ENCODE peak calls at places on chromosomes 6 and 20, in nine cellular contexts. One of them, this sample, is unnamed.
A peak's percentile ranks its signal among the peaks of the same experiment; 100 is the strongest.

GRCh38 chr20:43536817-43537440 is 21.9 kb upstream of the SGK2 start:
- DNase-seq in cardiac muscle cell: no peak
- DNase-seq in heart right ventricle: no peak
- DNase-seq in left ventricle myocardium inferior: no peak
- DNase-seq in fibroblast of lung: no peak
- DNase-seq in pancreas: no peak
- DNase-seq in mucosa of descending colon: no peak
- DNase-seq in Peyer's patch: no peak
- DNase-seq in HepG2: peak; percentile 90
- DNase-seq in this sample: no peak

GRCh38 chr20:35328689-35329088 is 36.5 kb upstream of the FAM83C start:
- DNase-seq in pancreas: no peak
- DNase-seq in Peyer's patch: no peak
- DNase-seq in heart right ventricle: no peak
- DNase-seq in cardiac muscle cell: no peak
- DNase-seq in mucosa of descending colon: no peak
- DNase-seq in HepG2: no peak
- DNase-seq in fibroblast of lung: no peak
- DNase-seq in left ventricle myocardium inferior: no peak
- DNase-seq in this sample: no peak

GRCh38 chr20:10288954-10289646 is 70.5 kb downstream of the SNAP25 start:
- DNase-seq in mucosa of descending colon: no peak
- DNase-seq in pancreas: no peak
- DNase-seq in HepG2: no peak
- DNase-seq in left ventricle myocardium inferior: no peak
- DNase-seq in fibroblast of lung: no peak
- DNase-seq in heart right ventricle: no peak
- DNase-seq in Peyer's patch: no peak
- DNase-seq in cardiac muscle cell: no peak
- DNase-seq in this sample: no peak

GRCh38 chr20:37907677-37908397 is 4.9 kb downstream of the VSTM2L start:
- DNase-seq in heart right ventricle: no peak
- DNase-seq in fibroblast of lung: no peak
- DNase-seq in HepG2: no peak
- DNase-seq in pancreas: no peak
- DNase-seq in Peyer's patch: no peak
- DNase-seq in left ventricle myocardium inferior: no peak
- DNase-seq in cardiac muscle cell: peak; percentile 73
- DNase-seq in mucosa of descending colon: no peak
- DNase-seq in this sample: peak; percentile 72

GRCh38 chr6:142045380-142046270 is 87.1 kb upstream of the GJE1 start:
- DNase-seq in mucosa of descending colon: no peak
- DNase-seq in HepG2: no peak
- DNase-seq in left ventricle myocardium inferior: no peak
- DNase-seq in pancreas: no peak
- DNase-seq in heart right ventricle: no peak
- DNase-seq in fibroblast of lung: peak; percentile 76
- DNase-seq in cardiac muscle cell: peak; percentile 67
- DNase-seq in Peyer's patch: no peak
- DNase-seq in this sample: peak; percentile 71

GRCh38 chr6:106693343-106693742 is 64.0 kb downstream of the QRSL1 start:
- DNase-seq in mucosa of descending colon: no peak
- DNase-seq in HepG2: no peak
- DNase-seq in left ventricle myocardium inferior: no peak
- DNase-seq in pancreas: no peak
- DNase-seq in fibroblast of lung: no peak
- DNase-seq in heart right ventricle: no peak
- DNase-seq in Peyer's patch: no peak
- DNase-seq in cardiac muscle cell: no peak
- DNase-seq in this sample: no peak

GRCh38 chr20:43975096-43975768 is 60.6 kb downstream of the TOX2 start:
- DNase-seq in cardiac muscle cell: peak; percentile 78
- DNase-seq in mucosa of descending colon: no peak
- DNase-seq in pancreas: no peak
- DNase-seq in HepG2: no peak
- DNase-seq in heart right ventricle: no peak
- DNase-seq in Peyer's patch: no peak
- DNase-seq in fibroblast of lung: peak; percentile 90
- DNase-seq in left ventricle myocardium inferior: no peak
- DNase-seq in this sample: peak; percentile 90

GRCh38 chr20:20003088-20003954 is 13.8 kb upstream of the NAA20 start:
- DNase-seq in HepG2: no peak
- DNase-seq in cardiac muscle cell: peak; percentile 83
- DNase-seq in Peyer's patch: no peak
- DNase-seq in heart right ventricle: peak; percentile 69
- DNase-seq in pancreas: no peak
- DNase-seq in fibroblast of lung: peak; percentile 62
- DNase-seq in mucosa of descending colon: peak; percentile 44
- DNase-seq in left ventricle myocardium inferior: no peak
- DNase-seq in this sample: peak; percentile 75

GRCh38 chr6:48280035-48280434 is 169.0 kb upstream of the PTCHD4 start:
- DNase-seq in pancreas: no peak
- DNase-seq in cardiac muscle cell: no peak
- DNase-seq in fibroblast of lung: no peak
- DNase-seq in left ventricle myocardium inferior: no peak
- DNase-seq in heart right ventricle: no peak
- DNase-seq in mucosa of descending colon: no peak
- DNase-seq in HepG2: no peak
- DNase-seq in Peyer's patch: no peak
- DNase-seq in this sample: no peak

GRCh38 chr20:8476023-8476422 is 344.0 kb downstream of the PLCB1 start:
- DNase-seq in fibroblast of lung: no peak
- DNase-seq in cardiac muscle cell: no peak
- DNase-seq in HepG2: no peak
- DNase-seq in mucosa of descending colon: no peak
- DNase-seq in pancreas: no peak
- DNase-seq in heart right ventricle: no peak
- DNase-seq in left ventricle myocardium inferior: no peak
- DNase-seq in Peyer's patch: no peak
- DNase-seq in this sample: peak; percentile 8

GRCh38 chr6:149867876-149868640 is 3.9 kb upstream of the LRP11 start:
- DNase-seq in heart right ventricle: no peak
- DNase-seq in fibroblast of lung: no peak
- DNase-seq in pancreas: no peak
- DNase-seq in HepG2: peak; percentile 59
- DNase-seq in Peyer's patch: no peak
- DNase-seq in cardiac muscle cell: no peak
- DNase-seq in mucosa of descending colon: no peak
- DNase-seq in left ventricle myocardium inferior: no peak
- DNase-seq in this sample: peak; percentile 57

GRCh38 chr6:119142051-119142450 is 63.6 kb upstream of the FAM184A start:
- DNase-seq in cardiac muscle cell: no peak
- DNase-seq in pancreas: no peak
- DNase-seq in HepG2: no peak
- DNase-seq in fibroblast of lung: no peak
- DNase-seq in mucosa of descending colon: no peak
- DNase-seq in left ventricle myocardium inferior: no peak
- DNase-seq in heart right ventricle: no peak
- DNase-seq in Peyer's patch: no peak
- DNase-seq in this sample: peak; percentile 19

GRCh38 chr6:42269974-42270510 is 52.4 kb upstream of the MRPS10 start:
- DNase-seq in cardiac muscle cell: no peak
- DNase-seq in fibroblast of lung: no peak
- DNase-seq in pancreas: no peak
- DNase-seq in Peyer's patch: no peak
- DNase-seq in HepG2: no peak
- DNase-seq in left ventricle myocardium inferior: no peak
- DNase-seq in heart right ventricle: no peak
- DNase-seq in mucosa of descending colon: no peak
- DNase-seq in this sample: no peak

DNA sequence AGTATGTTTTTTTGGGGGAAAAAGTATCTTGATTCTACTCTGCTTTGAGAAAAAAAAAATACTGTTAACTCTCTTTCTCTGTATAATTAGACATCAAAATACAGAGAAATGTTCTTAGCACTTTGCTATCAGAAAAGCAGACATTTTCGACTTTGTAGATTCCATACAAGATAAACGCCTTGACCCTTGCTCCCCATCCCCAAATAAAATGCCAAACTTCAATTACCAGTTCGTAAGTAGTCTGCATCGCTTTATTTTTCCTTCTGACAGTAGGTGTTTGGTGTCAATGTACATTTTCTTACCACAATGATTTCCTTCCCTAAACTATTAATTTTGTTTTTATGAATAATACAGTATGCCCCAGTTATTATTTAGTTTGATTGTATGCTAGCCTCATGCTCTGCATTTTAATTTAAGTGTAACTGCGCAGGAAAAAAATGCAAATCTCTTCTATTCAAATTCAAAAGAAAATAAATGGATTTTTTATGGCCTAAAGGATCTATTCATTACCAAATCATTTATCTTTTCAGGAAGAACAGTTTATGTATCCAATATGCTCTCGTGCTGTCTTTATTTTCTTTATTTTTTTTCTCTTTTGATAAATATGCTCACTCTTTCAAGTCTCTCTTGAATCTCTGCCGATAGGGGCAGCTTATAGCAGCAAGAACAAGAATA is 84.8 kb upstream of the ZNF217 start:
- DNase-seq in heart right ventricle: no peak
- DNase-seq in pancreas: no peak
- DNase-seq in Peyer's patch: no peak
- DNase-seq in cardiac muscle cell: peak; percentile 24
- DNase-seq in HepG2: no peak
- DNase-seq in left ventricle myocardium inferior: no peak
- DNase-seq in mucosa of descending colon: no peak
- DNase-seq in fibroblast of lung: no peak
- DNase-seq in this sample: no peak
- H3K4me3 ChIP-seq in heart right ventricle: no peak overlapping the region
- H3K4me3 ChIP-seq in pancreas: no peak overlapping the region
- H3K4me3 ChIP-seq in Peyer's patch: no peak overlapping the region
- H3K4me3 ChIP-seq in cardiac muscle cell: no peak overlapping the region
- H3K4me3 ChIP-seq in HepG2: peak overlapping the region; percentile 67
- H3K4me3 ChIP-seq in left ventricle myocardium inferior: no peak overlapping the region
- H3K4me3 ChIP-seq in mucosa of descending colon: no peak overlapping the region
- H3K4me3 ChIP-seq in fibroblast of lung: no peak overlapping the region
- H3K4me3 ChIP-seq in this sample: no peak overlapping the region

GRCh38 chr20:63253065-63253437 is 1.2 kb downstream of the NKAIN4 start:
- DNase-seq in cardiac muscle cell: no peak
- DNase-seq in mucosa of descending colon: no peak
- DNase-seq in heart right ventricle: no peak
- DNase-seq in left ventricle myocardium inferior: no peak
- DNase-seq in HepG2: no peak
- DNase-seq in pancreas: no peak
- DNase-seq in fibroblast of lung: no peak
- DNase-seq in Peyer's patch: no peak
- DNase-seq in this sample: no peak

GRCh38 chr20:63249891-63250290 is 4.4 kb downstream of the NKAIN4 start:
- DNase-seq in Peyer's patch: no peak
- DNase-seq in HepG2: no peak
- DNase-seq in fibroblast of lung: no peak
- DNase-seq in pancreas: no peak
- DNase-seq in heart right ventricle: no peak
- DNase-seq in left ventricle myocardium inferior: no peak
- DNase-seq in cardiac muscle cell: no peak
- DNase-seq in mucosa of descending colon: no peak
- DNase-seq in this sample: no peak

GRCh38 chr20:63253438-63254236 is 626 bp downstream of the NKAIN4 start:
- DNase-seq in HepG2: no peak
- DNase-seq in pancreas: no peak
- DNase-seq in cardiac muscle cell: no peak
- DNase-seq in heart right ventricle: no peak
- DNase-seq in mucosa of descending colon: no peak
- DNase-seq in left ventricle myocardium inferior: no peak
- DNase-seq in Peyer's patch: no peak
- DNase-seq in fibroblast of lung: no peak
- DNase-seq in this sample: no peak

GRCh38 chr20:63254237-63254535 is at the start of gene NKAIN4:
- DNase-seq in cardiac muscle cell: no peak
- DNase-seq in HepG2: no peak
- DNase-seq in left ventricle myocardium inferior: no peak
- DNase-seq in Peyer's patch: no peak
- DNase-seq in heart right ventricle: no peak
- DNase-seq in mucosa of descending colon: no peak
- DNase-seq in fibroblast of lung: no peak
- DNase-seq in pancreas: no peak
- DNase-seq in this sample: no peak

DNA sequence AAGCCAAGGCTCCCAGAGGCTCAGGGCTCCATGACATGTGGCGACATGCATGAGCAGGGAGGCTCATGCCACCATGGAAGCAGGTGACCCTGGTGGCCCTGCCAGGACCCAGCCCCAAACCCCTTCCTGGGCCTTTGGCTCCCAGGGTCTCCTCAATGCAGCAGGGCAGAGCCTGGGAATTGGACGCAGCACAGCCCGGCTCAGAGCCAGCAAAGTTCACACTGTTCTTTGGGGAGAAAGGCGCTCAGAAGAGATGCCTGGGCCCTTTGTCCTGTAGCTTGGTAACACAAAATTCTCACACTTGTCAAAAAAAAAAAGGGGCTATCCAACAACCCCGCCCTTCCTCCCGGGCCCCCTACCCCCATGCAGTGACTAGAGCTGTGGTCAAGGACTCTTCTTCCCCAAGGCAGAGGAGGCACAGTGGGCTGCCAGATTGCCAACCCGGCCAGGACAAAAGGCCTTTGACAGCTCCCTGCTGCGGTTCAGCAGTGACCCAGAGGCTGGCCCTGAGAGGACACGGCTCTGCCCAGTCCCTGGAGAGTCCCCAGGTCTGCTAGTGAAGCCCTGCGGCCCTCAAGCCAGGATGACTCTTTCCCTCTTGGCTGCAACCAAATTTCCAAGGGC is 2.0 kb downstream of the NKAIN4 start:
- DNase-seq in heart right ventricle: no peak
- DNase-seq in fibroblast of lung: no peak
- DNase-seq in pancreas: no peak
- DNase-seq in mucosa of descending colon: no peak
- DNase-seq in Peyer's patch: no peak
- DNase-seq in left ventricle myocardium inferior: no peak
- DNase-seq in cardiac muscle cell: no peak
- DNase-seq in HepG2: no peak
- DNase-seq in this sample: no peak
- TF ChIP-seq CTCF in heart right ventricle: no peak
- TF ChIP-seq CTCF in fibroblast of lung: no peak
- TF ChIP-seq CTCF in pancreas: no peak
- TF ChIP-seq CTCF in mucosa of descending colon: no peak
- TF ChIP-seq CTCF in Peyer's patch: no peak
- TF ChIP-seq CTCF in left ventricle myocardium inferior: no peak
- TF ChIP-seq CTCF in cardiac muscle cell: no peak
- TF ChIP-seq CTCF in HepG2: no peak
- TF ChIP-seq CTCF in this sample: no peak

DNA sequence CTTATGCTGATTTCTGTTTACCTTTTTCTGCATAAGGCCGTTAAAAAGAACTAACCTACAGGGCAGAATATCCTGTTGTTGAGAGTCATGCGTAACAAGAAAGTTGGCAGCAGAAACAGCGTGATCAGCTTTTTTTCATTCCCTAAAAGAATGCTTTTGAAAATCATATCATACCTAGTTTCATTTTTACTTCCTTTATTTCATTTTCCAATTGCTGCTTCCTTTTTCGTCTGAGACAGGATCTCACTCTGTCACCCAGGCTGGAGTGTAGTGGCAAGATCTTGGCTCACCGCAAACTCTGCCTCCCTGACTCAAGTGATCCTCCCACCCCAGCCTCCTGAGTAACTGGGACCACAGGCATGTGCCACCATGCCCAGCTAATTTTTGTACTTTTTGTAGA is 4.1 kb downstream of the CALHM6 start:
- DNase-seq in mucosa of descending colon: peak; percentile 30
- DNase-seq in fibroblast of lung: no peak
- DNase-seq in heart right ventricle: no peak
- DNase-seq in Peyer's patch: no peak
- DNase-seq in cardiac muscle cell: no peak
- DNase-seq in left ventricle myocardium inferior: no peak
- DNase-seq in HepG2: no peak
- DNase-seq in pancreas: no peak
- DNase-seq in this sample: no peak
- H3K4me3 ChIP-seq in mucosa of descending colon: no peak overlapping the region
- H3K4me3 ChIP-seq in fibroblast of lung: no peak overlapping the region
- H3K4me3 ChIP-seq in heart right ventricle: no peak overlapping the region
- H3K4me3 ChIP-seq in Peyer's patch: no peak overlapping the region
- H3K4me3 ChIP-seq in cardiac muscle cell: no peak overlapping the region
- H3K4me3 ChIP-seq in left ventricle myocardium inferior: no peak overlapping the region
- H3K4me3 ChIP-seq in HepG2: no peak overlapping the region
- H3K4me3 ChIP-seq in pancreas: no peak overlapping the region
- H3K4me3 ChIP-seq in this sample: no peak overlapping the region

GRCh38 chr20:55415567-55416142 is 589.7 kb downstream of the CBLN4 start:
- DNase-seq in left ventricle myocardium inferior: no peak
- DNase-seq in pancreas: no peak
- DNase-seq in cardiac muscle cell: peak; percentile 0
- DNase-seq in fibroblast of lung: no peak
- DNase-seq in Peyer's patch: no peak
- DNase-seq in HepG2: peak; percentile 21
- DNase-seq in mucosa of descending colon: no peak
- DNase-seq in heart right ventricle: no peak
- DNase-seq in this sample: peak; percentile 12
- TF ChIP-seq CTCF in left ventricle myocardium inferior: peak; percentile 44
- TF ChIP-seq CTCF in pancreas: no peak
- TF ChIP-seq CTCF in cardiac muscle cell: no peak
- TF ChIP-seq CTCF in fibroblast of lung: no peak
- TF ChIP-seq CTCF in Peyer's patch: peak; percentile 32
- TF ChIP-seq CTCF in HepG2: peak; percentile 70
- TF ChIP-seq CTCF in mucosa of descending colon: no peak
- TF ChIP-seq CTCF in heart right ventricle: peak; percentile 42
- TF ChIP-seq CTCF in this sample: peak; percentile 34